ENCODE peak calls at places on chromosome 12, in five cellular contexts. G, B, W, T and P are unnamed samples.

GRCh38 chr12:109029411-109029810 is 8.5 kb upstream of the SVOP start:
- DNase-seq in G (no peak), B (no peak), W (no peak), T (no peak), P (no peak)

GRCh38 chr12:122155705-122156104 is 18.3 kb downstream of the IL31 start:
- DNase-seq in G (no peak), B (no peak), W (no peak), T (no peak), P (no peak)

GRCh38 chr12:91777268-91777997 is 368.2 kb downstream of the BTG1 start:
- DNase-seq in G (no peak), B (peak), W (no peak), T (no peak), P (no peak)

GRCh38 chr12:54138219-54138618 is 50.6 kb downstream of the SMUG1 start:
- DNase-seq in G (no peak), B (no peak), W (no peak), T (no peak), P (no peak)

GRCh38 chr12:11929714-11930113 is 141.0 kb upstream of the BCL2L14 start:
- DNase-seq in G (no peak), B (no peak), W (no peak), T (no peak), P (no peak)

GRCh38 chr12:52200086-52200782 is 8.4 kb upstream of the KRT80 start:
- DNase-seq in G (no peak), B (no peak), W (no peak), T (no peak), P (no peak)

GRCh38 chr12:94545937-94546771 is 86.5 kb upstream of the CEP83 start:
- DNase-seq in G (no peak), B (peak), W (peak), T (peak), P (no peak)

GRCh38 chr12:89383235-89384049 is 31.1 kb upstream of the DUSP6 start:
- DNase-seq in G (no peak), B (peak), W (no peak), T (no peak), P (no peak)

GRCh38 chr12:116490481-116490880 is 68.7 kb upstream of the MAP1LC3B2 start:
- DNase-seq in G (no peak), B (peak), W (no peak), T (no peak), P (no peak)

GRCh38 chr12:26214121-26214520 is 18.7 kb downstream of the SSPN start:
- DNase-seq in G (no peak), B (no peak), W (no peak), T (no peak), P (no peak)

GRCh38 chr12:62885242-62885641 is 49.7 kb downstream of the PPM1H start:
- DNase-seq in G (no peak), B (no peak), W (no peak), T (no peak), P (no peak)

GRCh38 chr12:132955094-132955932 is 793 bp downstream of the ZNF605 start:
- DNase-seq in G (no peak), B (peak), W (peak), T (peak), P (no peak)

GRCh38 chr12:43969882-43970281 is 134.0 kb downstream of the TMEM117 start:
- DNase-seq in G (no peak), B (peak), W (no peak), T (no peak), P (no peak)

GRCh38 chr12:93954160-93955112 is 193.9 kb upstream of the PLXNC1 start:
- DNase-seq in G (no peak), B (peak), W (no peak), T (no peak), P (no peak)

GRCh38 chr12:116426391-116427136 is 132.6 kb upstream of the MAP1LC3B2 start:
- DNase-seq in G (no peak), B (peak), W (peak), T (no peak), P (no peak)

GRCh38 chr12:131855521-131856142 is 27.4 kb downstream of the MMP17 start:
- DNase-seq in G (no peak), B (no peak), W (no peak), T (no peak), P (no peak)

GRCh38 chr12:41466762-41467270 is 278.7 kb downstream of the PDZRN4 start:
- DNase-seq in G (no peak), B (no peak), W (peak), T (no peak), P (no peak)

GRCh38 chr12:27969901-27970390 is 2.6 kb downstream of the PTHLH start:
- DNase-seq in G (peak), B (peak), W (peak), T (peak), P (peak)

GRCh38 chr12:30753761-30754382 is 879 bp downstream of the CAPRIN2 start:
- DNase-seq in G (no peak), B (peak), W (peak), T (no peak), P (no peak)

GRCh38 chr12:78571953-78572352 is 292.6 kb upstream of the SYT1 start:
- DNase-seq in G (no peak), B (no peak), W (no peak), T (peak), P (no peak)

GRCh38 chr12:56358836-56359532 is 923 bp downstream of the STAT2 start:
- DNase-seq in G (no peak), B (peak), W (no peak), T (no peak), P (no peak)

GRCh38 chr12:123533672-123534643 is at the start of gene RILPL1:
- DNase-seq in G (peak), B (peak), W (peak), T (peak), P (no peak)

GRCh38 chr12:120368789-120369475 is at the start of gene MSI1:
- DNase-seq in G (no peak), B (peak), W (no peak), T (no peak), P (no peak)

GRCh38 chr12:4148418-4149056 is 125.0 kb upstream of the CCND2 start:
- DNase-seq in G (peak), B (no peak), W (no peak), T (peak), P (peak)

GRCh38 chr12:13270817-13271216 is 74.3 kb downstream of the EMP1 start:
- DNase-seq in G (no peak), B (peak), W (no peak), T (no peak), P (no peak)

GRCh38 chr12:53170876-53171724 is 9.4 kb upstream of the ZNF740 start:
- DNase-seq in G (no peak), B (no peak), W (no peak), T (no peak), P (no peak)

GRCh38 chr12:68912916-68913315 is 20.1 kb downstream of the CPM start:
- DNase-seq in G (no peak), B (peak), W (no peak), T (no peak), P (no peak)

GRCh38 chr12:128111951-128112350 is 155.0 kb upstream of the TMEM132C start:
- DNase-seq in G (no peak), B (no peak), W (no peak), T (no peak), P (no peak)

GRCh38 chr12:6752181-6752930 is 585 bp downstream of the MLF2 start:
- DNase-seq in G (no peak), B (peak), W (no peak), T (peak), P (no peak)

GRCh38 chr12:48980953-48981756 is 3.0 kb downstream of the WNT1 start:
- DNase-seq in G (peak), B (peak), W (no peak), T (peak), P (no peak)

GRCh38 chr12:2765052-2765451 is 29.7 kb upstream of the FKBP4 start:
- DNase-seq in G (no peak), B (no peak), W (no peak), T (no peak), P (no peak)

GRCh38 chr12:47734725-47735480 is 9.6 kb upstream of the ENDOU start:
- DNase-seq in G (no peak), B (no peak), W (no peak), T (peak), P (no peak)

GRCh38 chr12:118651487-118651886 is 275.1 kb downstream of the SUDS3 start:
- DNase-seq in G (no peak), B (no peak), W (no peak), T (no peak), P (no peak)

GRCh38 chr12:54926246-54926645 is 58.3 kb downstream of the TESPA1 start:
- DNase-seq in G (no peak), B (no peak), W (no peak), T (no peak), P (no peak)

GRCh38 chr12:122635471-122635870 is 67.7 kb downstream of the HCAR2 start:
- DNase-seq in G (no peak), B (no peak), W (no peak), T (no peak), P (no peak)